ENCODE peak calls at places on chromosomes 5 and 9, in six cellular contexts. One of them, this sample, is unnamed.

GRCh38 chr9:126397056-126397455 is 70.4 kb downstream of the MVB12B start:
- DNase-seq in GF-D8: no peak
- DNase-seq in stimulated activated CD4-positive, alpha-beta T cell treated with anti-CD3 and anti-CD28 coated beads, Interleukin-1b, Interleukin-23, amount 100 ng/mL, for 1 hour: no peak
- DNase-seq in A549: peak
- DNase-seq in CD8-positive, alpha-beta T cell: peak
- DNase-seq in lung microvascular endothelial cell: no peak
- DNase-seq in this sample: no peak

GRCh38 chr5:40483316-40483715 is 196.4 kb upstream of the PTGER4 start:
- DNase-seq in lung microvascular endothelial cell: no peak
- DNase-seq in A549: no peak
- DNase-seq in stimulated activated CD4-positive, alpha-beta T cell treated with anti-CD3 and anti-CD28 coated beads, Interleukin-1b, Interleukin-23, amount 100 ng/mL, for 1 hour: no peak
- DNase-seq in GF-D8: no peak
- DNase-seq in CD8-positive, alpha-beta T cell: no peak
- DNase-seq in this sample: peak

GRCh38 chr5:57662991-57663390 is 180.4 kb upstream of the ACTBL2 start:
- DNase-seq in stimulated activated CD4-positive, alpha-beta T cell treated with anti-CD3 and anti-CD28 coated beads, Interleukin-1b, Interleukin-23, amount 100 ng/mL, for 1 hour: no peak
- DNase-seq in lung microvascular endothelial cell: no peak
- DNase-seq in CD8-positive, alpha-beta T cell: no peak
- DNase-seq in A549: no peak
- DNase-seq in GF-D8: no peak
- DNase-seq in this sample: no peak

GRCh38 chr9:110126986-110127864 is 80.7 kb downstream of the C9orf152 start:
- DNase-seq in CD8-positive, alpha-beta T cell: no peak
- DNase-seq in stimulated activated CD4-positive, alpha-beta T cell treated with anti-CD3 and anti-CD28 coated beads, Interleukin-1b, Interleukin-23, amount 100 ng/mL, for 1 hour: no peak
- DNase-seq in GF-D8: no peak
- DNase-seq in A549: no peak
- DNase-seq in lung microvascular endothelial cell: peak
- DNase-seq in this sample: no peak

GRCh38 chr5:151275803-151276202 is 22.8 kb downstream of the GM2A start:
- DNase-seq in stimulated activated CD4-positive, alpha-beta T cell treated with anti-CD3 and anti-CD28 coated beads, Interleukin-1b, Interleukin-23, amount 100 ng/mL, for 1 hour: no peak
- DNase-seq in GF-D8: no peak
- DNase-seq in A549: no peak
- DNase-seq in lung microvascular endothelial cell: no peak
- DNase-seq in CD8-positive, alpha-beta T cell: no peak
- DNase-seq in this sample: no peak

GRCh38 chr9:129580211-129580915 is 40.5 kb downstream of the C9orf50 start:
- DNase-seq in lung microvascular endothelial cell: no peak
- DNase-seq in stimulated activated CD4-positive, alpha-beta T cell treated with anti-CD3 and anti-CD28 coated beads, Interleukin-1b, Interleukin-23, amount 100 ng/mL, for 1 hour: no peak
- DNase-seq in GF-D8: no peak
- DNase-seq in A549: no peak
- DNase-seq in CD8-positive, alpha-beta T cell: no peak
- DNase-seq in this sample: no peak

GRCh38 chr9:133224762-133225161 is 15.7 kb upstream of the OBP2B start:
- DNase-seq in lung microvascular endothelial cell: no peak
- DNase-seq in GF-D8: no peak
- DNase-seq in stimulated activated CD4-positive, alpha-beta T cell treated with anti-CD3 and anti-CD28 coated beads, Interleukin-1b, Interleukin-23, amount 100 ng/mL, for 1 hour: no peak
- DNase-seq in A549: no peak
- DNase-seq in CD8-positive, alpha-beta T cell: no peak
- DNase-seq in this sample: no peak

GRCh38 chr5:78741014-78741413 is 92.4 kb upstream of the LHFPL2 start:
- DNase-seq in stimulated activated CD4-positive, alpha-beta T cell treated with anti-CD3 and anti-CD28 coated beads, Interleukin-1b, Interleukin-23, amount 100 ng/mL, for 1 hour: no peak
- DNase-seq in A549: no peak
- DNase-seq in CD8-positive, alpha-beta T cell: no peak
- DNase-seq in GF-D8: no peak
- DNase-seq in lung microvascular endothelial cell: no peak
- DNase-seq in this sample: no peak

GRCh38 chr9:8558176-8558575 is 758.6 kb upstream of the DMAC1 start:
- DNase-seq in CD8-positive, alpha-beta T cell: no peak
- DNase-seq in A549: peak
- DNase-seq in GF-D8: no peak
- DNase-seq in lung microvascular endothelial cell: no peak
- DNase-seq in stimulated activated CD4-positive, alpha-beta T cell treated with anti-CD3 and anti-CD28 coated beads, Interleukin-1b, Interleukin-23, amount 100 ng/mL, for 1 hour: no peak
- DNase-seq in this sample: peak

GRCh38 chr5:84718377-84718776 is 333.7 kb upstream of the EDIL3 start:
- DNase-seq in stimulated activated CD4-positive, alpha-beta T cell treated with anti-CD3 and anti-CD28 coated beads, Interleukin-1b, Interleukin-23, amount 100 ng/mL, for 1 hour: no peak
- DNase-seq in CD8-positive, alpha-beta T cell: no peak
- DNase-seq in A549: no peak
- DNase-seq in GF-D8: no peak
- DNase-seq in lung microvascular endothelial cell: no peak
- DNase-seq in this sample: no peak

GRCh38 chr9:106333487-106333886 is 529.5 kb upstream of the ZNF462 start:
- DNase-seq in CD8-positive, alpha-beta T cell: no peak
- DNase-seq in A549: no peak
- DNase-seq in lung microvascular endothelial cell: no peak
- DNase-seq in GF-D8: no peak
- DNase-seq in stimulated activated CD4-positive, alpha-beta T cell treated with anti-CD3 and anti-CD28 coated beads, Interleukin-1b, Interleukin-23, amount 100 ng/mL, for 1 hour: no peak
- DNase-seq in this sample: no peak

GRCh38 chr5:3789519-3790193 is 194.0 kb downstream of the IRX1 start:
- DNase-seq in GF-D8: no peak
- DNase-seq in lung microvascular endothelial cell: no peak
- DNase-seq in CD8-positive, alpha-beta T cell: no peak
- DNase-seq in A549: no peak
- DNase-seq in stimulated activated CD4-positive, alpha-beta T cell treated with anti-CD3 and anti-CD28 coated beads, Interleukin-1b, Interleukin-23, amount 100 ng/mL, for 1 hour: no peak
- DNase-seq in this sample: no peak

GRCh38 chr5:608286-609087 is 3.7 kb upstream of the CEP72 start:
- DNase-seq in GF-D8: no peak
- DNase-seq in A549: no peak
- DNase-seq in stimulated activated CD4-positive, alpha-beta T cell treated with anti-CD3 and anti-CD28 coated beads, Interleukin-1b, Interleukin-23, amount 100 ng/mL, for 1 hour: no peak
- DNase-seq in CD8-positive, alpha-beta T cell: no peak
- DNase-seq in lung microvascular endothelial cell: no peak
- DNase-seq in this sample: no peak

GRCh38 chr5:22319798-22320197 is 533.3 kb downstream of the CDH12 start:
- DNase-seq in A549: no peak
- DNase-seq in GF-D8: no peak
- DNase-seq in lung microvascular endothelial cell: no peak
- DNase-seq in stimulated activated CD4-positive, alpha-beta T cell treated with anti-CD3 and anti-CD28 coated beads, Interleukin-1b, Interleukin-23, amount 100 ng/mL, for 1 hour: no peak
- DNase-seq in CD8-positive, alpha-beta T cell: no peak
- DNase-seq in this sample: no peak

GRCh38 chr5:73030995-73031394 is 75.2 kb downstream of the FCHO2 start:
- DNase-seq in CD8-positive, alpha-beta T cell: no peak
- DNase-seq in A549: peak
- DNase-seq in stimulated activated CD4-positive, alpha-beta T cell treated with anti-CD3 and anti-CD28 coated beads, Interleukin-1b, Interleukin-23, amount 100 ng/mL, for 1 hour: no peak
- DNase-seq in GF-D8: no peak
- DNase-seq in lung microvascular endothelial cell: peak
- DNase-seq in this sample: peak

GRCh38 chr5:57594436-57594835 is 111.8 kb upstream of the ACTBL2 start:
- DNase-seq in GF-D8: no peak
- DNase-seq in stimulated activated CD4-positive, alpha-beta T cell treated with anti-CD3 and anti-CD28 coated beads, Interleukin-1b, Interleukin-23, amount 100 ng/mL, for 1 hour: no peak
- DNase-seq in CD8-positive, alpha-beta T cell: no peak
- DNase-seq in lung microvascular endothelial cell: no peak
- DNase-seq in A549: no peak
- DNase-seq in this sample: no peak

GRCh38 chr5:146560205-146560812 is 44.3 kb upstream of the GPR151 start:
- DNase-seq in A549: no peak
- DNase-seq in GF-D8: no peak
- DNase-seq in CD8-positive, alpha-beta T cell: no peak
- DNase-seq in stimulated activated CD4-positive, alpha-beta T cell treated with anti-CD3 and anti-CD28 coated beads, Interleukin-1b, Interleukin-23, amount 100 ng/mL, for 1 hour: no peak
- DNase-seq in lung microvascular endothelial cell: no peak
- DNase-seq in this sample: peak

GRCh38 chr5:77984587-77984986 is 208.4 kb upstream of the TBCA start:
- DNase-seq in lung microvascular endothelial cell: no peak
- DNase-seq in CD8-positive, alpha-beta T cell: no peak
- DNase-seq in A549: no peak
- DNase-seq in GF-D8: no peak
- DNase-seq in stimulated activated CD4-positive, alpha-beta T cell treated with anti-CD3 and anti-CD28 coated beads, Interleukin-1b, Interleukin-23, amount 100 ng/mL, for 1 hour: no peak
- DNase-seq in this sample: no peak

GRCh38 chr9:93119953-93120845 is 13.9 kb downstream of the NINJ1 start:
- DNase-seq in CD8-positive, alpha-beta T cell: no peak
- DNase-seq in lung microvascular endothelial cell: peak
- DNase-seq in stimulated activated CD4-positive, alpha-beta T cell treated with anti-CD3 and anti-CD28 coated beads, Interleukin-1b, Interleukin-23, amount 100 ng/mL, for 1 hour: no peak
- DNase-seq in A549: peak
- DNase-seq in GF-D8: peak
- DNase-seq in this sample: peak

GRCh38 chr5:79508794-79509193 is 5.1 kb downstream of the HOMER1 start:
- DNase-seq in A549: no peak
- DNase-seq in lung microvascular endothelial cell: no peak
- DNase-seq in GF-D8: no peak
- DNase-seq in stimulated activated CD4-positive, alpha-beta T cell treated with anti-CD3 and anti-CD28 coated beads, Interleukin-1b, Interleukin-23, amount 100 ng/mL, for 1 hour: no peak
- DNase-seq in CD8-positive, alpha-beta T cell: no peak
- DNase-seq in this sample: no peak

GRCh38 chr5:133900498-133901270 is 67.7 kb downstream of the C5orf15 start:
- DNase-seq in GF-D8: no peak
- DNase-seq in lung microvascular endothelial cell: no peak
- DNase-seq in stimulated activated CD4-positive, alpha-beta T cell treated with anti-CD3 and anti-CD28 coated beads, Interleukin-1b, Interleukin-23, amount 100 ng/mL, for 1 hour: no peak
- DNase-seq in A549: no peak
- DNase-seq in CD8-positive, alpha-beta T cell: no peak
- DNase-seq in this sample: no peak

This sample was measured in Daoy.